ENCODE peak calls at places on chromosome 10, in six cellular contexts. B is stromal cell of bone marrow; N is dorsolateral prefrontal cortex; R is Kasumi-1; F is AG09319; O is activated CD4-positive, alpha-beta T cell treated with anti-CD3 and anti-CD28 coated beads, Interleukin-2, amount 50 U/mL, for 1 hour. W is an unnamed sample.

GRCh38 chr10:49173848-49174247 is 14.3 kb downstream of the TMEM273 start:
- DNase-seq in F (no peak), N (no peak), B (no peak), O (no peak), R (no peak), W (no peak)

GRCh38 chr10:58743466-58744115 is 230.9 kb downstream of the BICC1 start:
- DNase-seq in F (no peak), O (no peak), N (no peak), R (no peak), B (no peak), W (no peak)

GRCh38 chr10:35546824-35547225 is 58.3 kb upstream of the GJD4 start:
- DNase-seq in F (no peak), R (no peak), N (no peak), O (no peak), B (peak; percentile 52), W (no peak)

GRCh38 chr10:129972145-129972965 is 8.3 kb upstream of the EBF3 start:
- DNase-seq in O (no peak), N (no peak), F (no peak), B (no peak), R (no peak), W (no peak)

GRCh38 chr10:133441780-133442179 is 12.0 kb upstream of the SCART1 start:
- DNase-seq in R (no peak), N (no peak), O (no peak), F (no peak), B (no peak), W (peak; percentile 3)

GRCh38 chr10:88114368-88114767 is 250.9 kb downstream of the PTEN start:
- DNase-seq in F (no peak), O (peak; percentile 4), B (no peak), R (peak; percentile 95), N (peak; percentile 10), W (peak; percentile 69)

GRCh38 chr10:133336131-133337078 is at the start of gene CALY:
- DNase-seq in B (no peak), N (peak; percentile 91), O (peak; percentile 91), F (no peak), R (no peak), W (peak; percentile 65)

GRCh38 chr10:22436526-22436892 is 91.2 kb downstream of the SPAG6 start:
- DNase-seq in B (no peak), R (no peak), O (no peak), N (peak; percentile 6), F (no peak), W (no peak)

GRCh38 chr10:75809003-75809402 is 377.6 kb downstream of the LRMDA start:
- DNase-seq in F (no peak), N (no peak), B (no peak), O (no peak), R (no peak), W (no peak)

GRCh38 chr10:28177944-28178637 is 124.8 kb downstream of the MPP7 start:
- DNase-seq in N (no peak), R (no peak), O (no peak), F (no peak), B (no peak), W (no peak)

GRCh38 chr10:8835453-8836167 is 781.1 kb downstream of the GATA3 start:
- DNase-seq in R (no peak), O (no peak), F (no peak), B (no peak), N (no peak), W (no peak)

GRCh38 chr10:62258926-62259325 is 9.7 kb downstream of the RTKN2 start:
- DNase-seq in O (no peak), R (no peak), F (no peak), N (no peak), B (no peak), W (no peak)

GRCh38 chr10:112904000-112904399 is 46.0 kb upstream of the TCF7L2 start:
- DNase-seq in O (no peak), B (no peak), F (no peak), R (no peak), N (no peak), W (no peak)

GRCh38 chr10:122192142-122192541 is 79.0 kb upstream of the BTBD16 start:
- DNase-seq in B (no peak), N (peak; percentile 28), O (no peak), R (no peak), F (no peak), W (no peak)

GRCh38 chr10:99235469-99235871 is at the start of gene HPSE2:
- DNase-seq in R (no peak), O (no peak), F (no peak), B (no peak), N (no peak), W (no peak)

GRCh38 chr10:49299816-49300139 is 808 bp downstream of the C10orf71 start:
- DNase-seq in R (no peak), F (no peak), N (no peak), B (no peak), O (no peak), W (no peak)

GRCh38 chr10:32156031-32156495 is 99.8 kb upstream of the KIF5B start:
- DNase-seq in N (no peak), O (no peak), B (no peak), R (no peak), F (no peak), W (no peak)

GRCh38 chr10:49605177-49605938 is 4.8 kb upstream of the SLC18A3 start:
- DNase-seq in O (no peak), B (no peak), F (no peak), R (no peak), N (no peak), W (no peak)

GRCh38 chr10:70588255-70588654 is 14.3 kb downstream of the PRF1 start:
- DNase-seq in F (no peak), B (no peak), R (peak; percentile 19), O (no peak), N (no peak), W (no peak)

GRCh38 chr10:49534670-49535381 is 4.1 kb downstream of the ERCC6 start:
- DNase-seq in O (no peak), B (peak; percentile 47), R (peak; percentile 62), N (no peak), F (no peak), W (no peak)

GRCh38 chr10:71094712-71095390 is 117.5 kb upstream of the UNC5B start:
- DNase-seq in R (no peak), N (no peak), B (no peak), O (no peak), F (no peak), W (no peak)

GRCh38 chr10:19194866-19195265 is 146.3 kb downstream of the MALRD1 start:
- DNase-seq in F (no peak), R (no peak), N (no peak), O (no peak), B (no peak), W (no peak)

GRCh38 chr10:73810735-73811465 is 498 bp downstream of the NDST2 start:
- DNase-seq in F (no peak), N (peak; percentile 21), R (peak; percentile 41), O (peak; percentile 51), B (no peak), W (no peak)

GRCh38 chr10:43160067-43160918 is 22.0 kb downstream of the CSGALNACT2 start:
- DNase-seq in R (peak; percentile 76), O (no peak), F (peak; percentile 38), B (no peak), N (no peak), W (no peak)

GRCh38 chr10:129711261-129711660 is 244.2 kb downstream of the MGMT start:
- DNase-seq in B (no peak), R (no peak), N (no peak), F (no peak), O (no peak), W (no peak)

GRCh38 chr10:67156239-67156638 is 230.4 kb downstream of the LRRTM3 start:
- DNase-seq in O (no peak), F (no peak), B (no peak), N (no peak), R (no peak), W (no peak)

GRCh38 chr10:92773776-92774175 is 74.5 kb upstream of the EXOC6 start:
- DNase-seq in N (no peak), B (no peak), R (no peak), F (no peak), O (no peak), W (no peak)

GRCh38 chr10:43252785-43253341 is 14.0 kb downstream of the RASGEF1A start:
- DNase-seq in N (no peak), R (no peak), B (no peak), F (no peak), O (no peak), W (no peak)

GRCh38 chr10:89347706-89348457 is 20.1 kb downstream of the IFIT3 start:
- DNase-seq in F (no peak), B (peak; percentile 41), O (no peak), N (no peak), R (no peak), W (no peak)

GRCh38 chr10:115525141-115525540 is 432.0 kb downstream of the ATRNL1 start:
- DNase-seq in O (no peak), F (no peak), N (no peak), R (no peak), B (no peak), W (no peak)

GRCh38 chr10:82934429-82934828 is 1059.4 kb downstream of the NRG3 start:
- DNase-seq in O (no peak), F (no peak), R (no peak), N (no peak), B (no peak), W (peak; percentile 15)

GRCh38 chr10:115073796-115074195 is 19.4 kb upstream of the ATRNL1 start:
- DNase-seq in B (no peak), N (no peak), R (no peak), O (no peak), F (no peak), W (no peak)

GRCh38 chr10:78757542-78757941 is 311.2 kb upstream of the ZMIZ1 start:
- DNase-seq in F (no peak), B (no peak), R (peak; percentile 52), N (no peak), O (no peak), W (no peak)

GRCh38 chr10:33073641-33074410 is 115.8 kb upstream of the ITGB1 start:
- DNase-seq in B (peak; percentile 64), O (no peak), R (no peak), N (no peak), F (no peak), W (no peak)